ENCODE peak calls at places on chromosomes 2 and 18, in seven cellular contexts. A, B, T, Y, K, S and E are unnamed samples.

GRCh38 chr2:38709515-38710194 is 41.5 kb downstream of the SRSF7 start:
- DNase-seq in A (no peak), B (no peak), T (no peak), Y (no peak), K (no peak), S (no peak), E (no peak)

GRCh38 chr2:8677646-8678592 is 3.9 kb upstream of the ID2 start:
- DNase-seq in A (peak), B (peak), T (no peak), Y (peak), K (peak), S (peak), E (peak)

GRCh38 chr2:64453710-64454315 is at the start of gene LGALSL:
- DNase-seq in A (peak), B (peak), T (no peak), Y (peak), K (peak), S (no peak), E (peak)

GRCh38 chr2:119049968-119050657 is 108.1 kb downstream of the MARCO start:
- DNase-seq in A (peak), B (no peak), T (no peak), Y (no peak), K (no peak), S (peak), E (no peak)

GRCh38 chr2:5725794-5726463 is 33.7 kb downstream of the SOX11 start:
- DNase-seq in A (peak), B (no peak), T (no peak), Y (no peak), K (no peak), S (peak), E (no peak)

GRCh38 chr2:46309052-46309953 is 12.1 kb downstream of the EPAS1 start:
- DNase-seq in A (no peak), B (no peak), T (peak), Y (peak), K (no peak), S (no peak), E (no peak)

GRCh38 chr2:98936133-98936916 is at the start of gene CRACDL:
- DNase-seq in A (peak), B (peak), T (no peak), Y (peak), K (no peak), S (peak), E (peak)

GRCh38 chr2:156340818-156341481 is 8.4 kb upstream of the NR4A2 start:
- DNase-seq in A (peak), B (no peak), T (no peak), Y (peak), K (no peak), S (peak), E (peak)

GRCh38 chr18:3411327-3411726 is 38.6 kb upstream of the TGIF1 start:
- DNase-seq in A (no peak), B (no peak), T (no peak), Y (no peak), K (no peak), S (no peak), E (no peak)

GRCh38 chr18:22346968-22347611 is 70.6 kb downstream of the CTAGE1 start:
- DNase-seq in A (peak), B (peak), T (no peak), Y (no peak), K (no peak), S (peak), E (no peak)

GRCh38 chr18:47418746-47419145 is 167.3 kb upstream of the SKOR2 start:
- DNase-seq in A (no peak), B (no peak), T (no peak), Y (no peak), K (no peak), S (no peak), E (no peak)

GRCh38 chr2:10452956-10453885 is 5.1 kb upstream of the ODC1 start:
- DNase-seq in A (no peak), B (no peak), T (no peak), Y (no peak), K (no peak), S (no peak), E (no peak)

DNA sequence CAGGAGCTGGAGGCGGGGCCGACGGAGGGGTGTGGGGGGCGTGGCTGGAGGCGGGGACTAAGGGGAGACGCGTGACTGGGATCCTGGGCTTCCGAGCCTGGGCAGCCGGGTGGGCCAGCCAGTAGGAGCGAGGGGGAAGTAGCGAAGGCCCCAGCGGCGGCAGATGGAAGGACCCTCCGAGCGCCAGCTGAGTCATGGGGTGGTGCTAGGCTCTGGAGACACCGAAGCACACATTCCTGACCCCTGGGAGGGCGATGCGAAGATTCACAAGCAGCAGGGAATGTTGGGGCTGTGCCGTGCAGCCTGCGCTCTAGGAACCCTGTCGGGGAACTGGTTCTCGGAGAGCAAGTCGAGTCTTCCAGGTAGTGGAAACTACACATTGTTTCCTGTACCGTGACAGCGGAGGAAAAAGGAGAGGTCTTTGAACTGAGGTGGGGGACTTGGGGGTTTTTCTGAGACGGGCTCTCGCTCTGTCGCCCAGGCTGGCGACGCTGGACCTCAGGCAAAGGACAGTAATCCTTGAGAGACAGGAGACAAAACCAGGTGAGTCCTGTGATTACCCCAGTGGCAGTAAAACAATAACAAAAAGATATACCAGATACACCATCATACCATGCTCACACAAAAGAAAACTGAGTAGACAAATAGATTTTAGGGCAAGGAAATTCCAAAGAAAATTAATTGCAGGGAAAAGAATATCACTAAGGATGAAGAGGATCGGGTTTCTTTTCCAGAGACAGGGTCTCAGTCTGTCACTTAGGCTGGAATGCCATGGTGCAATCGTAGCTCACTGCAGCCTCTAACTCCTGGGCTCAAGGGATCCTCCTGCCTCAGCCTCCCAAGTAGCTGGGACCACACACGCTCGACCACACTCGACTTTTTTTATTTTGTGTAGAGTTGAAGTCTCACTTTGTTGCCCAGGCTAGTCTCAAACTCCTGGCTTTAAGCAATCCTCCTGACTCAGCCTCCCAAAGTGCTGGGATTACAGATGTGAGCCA is 828 bp upstream of the AFG3L2 start:
- DNase-seq in A (no peak), B (no peak), T (peak), Y (peak), K (no peak), S (peak), E (no peak)
- TF ChIP-seq CTCF in A (peak), B (no peak), T (no peak), Y (peak), K (no peak), S (peak), E (no peak)

DNA sequence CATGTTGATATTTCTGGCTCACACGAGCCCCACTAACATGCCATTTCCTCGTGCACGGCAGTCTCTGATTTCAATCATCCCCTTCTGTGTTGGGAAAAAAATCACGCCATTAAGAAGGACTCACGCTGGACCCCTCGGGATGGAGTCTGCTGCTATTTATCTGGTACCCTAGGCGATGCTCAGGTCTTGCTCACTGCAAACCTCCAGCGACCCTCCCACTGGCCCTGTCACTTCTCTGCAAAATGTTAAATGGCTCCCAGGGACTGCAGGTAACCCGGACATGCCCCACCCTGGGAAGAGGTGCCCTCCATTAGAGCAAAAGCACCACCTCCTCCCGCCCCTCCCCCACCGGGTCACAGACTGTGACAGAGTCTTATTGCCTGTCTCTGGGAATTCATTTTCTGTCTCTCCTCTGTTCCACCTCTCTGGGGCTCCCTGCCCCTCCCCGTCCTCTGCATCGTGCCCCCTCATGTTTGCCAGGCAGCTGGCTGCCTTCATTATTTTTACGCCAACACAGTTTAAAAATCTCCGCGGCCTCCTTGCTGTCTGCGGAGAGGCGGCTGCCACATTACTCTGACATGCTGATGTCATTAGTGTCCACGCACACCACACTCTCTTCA is 40.2 kb upstream of the GBX2 start:
- DNase-seq in A (no peak), B (no peak), T (no peak), Y (no peak), K (no peak), S (peak), E (no peak)
- TF ChIP-seq CTCF in A (no peak), B (no peak), T (no peak), Y (no peak), K (no peak), S (no peak), E (no peak)

GRCh38 chr2:209463226-209463625 is 39.4 kb downstream of the MAP2 start:
- DNase-seq in A (peak), B (no peak), T (no peak), Y (no peak), K (no peak), S (no peak), E (peak)
- TF ChIP-seq CTCF in A (peak), B (no peak), T (peak), Y (peak), K (no peak), S (no peak), E (peak)

GRCh38 chr2:181738483-181739015 is 58.2 kb upstream of the NEUROD1 start:
- DNase-seq in A (no peak), B (no peak), T (no peak), Y (no peak), K (no peak), S (no peak), E (no peak)

GRCh38 chr2:181741756-181742155 is 61.4 kb upstream of the NEUROD1 start:
- DNase-seq in A (no peak), B (no peak), T (peak), Y (peak), K (no peak), S (no peak), E (no peak)

GRCh38 chr2:181742908-181743722 is 62.8 kb upstream of the NEUROD1 start:
- DNase-seq in A (peak), B (peak), T (peak), Y (peak), K (no peak), S (peak), E (peak)

GRCh38 chr2:181742361-181742760 is 62.0 kb upstream of the NEUROD1 start:
- DNase-seq in A (no peak), B (no peak), T (no peak), Y (no peak), K (no peak), S (no peak), E (no peak)

DNA sequence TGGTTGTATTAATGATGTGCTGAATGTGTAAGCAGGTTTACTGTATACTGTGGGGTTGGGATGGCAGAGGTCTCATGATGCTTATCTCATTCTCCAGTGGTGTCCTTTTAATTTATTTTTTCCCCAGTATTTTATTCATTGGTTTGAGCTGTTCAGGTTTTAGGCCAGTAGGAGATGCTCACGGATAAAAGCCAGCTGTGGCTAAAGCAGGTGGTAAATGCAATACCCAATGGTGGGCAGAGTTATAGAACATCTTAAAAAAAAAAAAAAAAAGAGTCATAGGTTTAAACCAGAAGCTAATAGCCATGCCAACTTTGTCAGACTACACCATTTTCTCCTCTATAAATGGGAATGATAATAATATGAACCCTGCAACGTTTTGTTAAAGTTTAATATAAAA is 57.8 kb upstream of the NEUROD1 start:
- DNase-seq in A (no peak), B (no peak), T (no peak), Y (peak), K (no peak), S (no peak), E (no peak)
- TF ChIP-seq CTCF in A (peak), B (no peak), T (no peak), Y (no peak), K (no peak), S (peak), E (no peak)